ENCODE peak calls at places on chromosomes 13 and 19, in ten cellular contexts. R is stimulated activated CD8-positive, alpha-beta memory T cell treated with anti-CD3 and anti-CD28 coated beads, Interleukin-2, amount 100 ng/mL, for 1 hour; F is effector CD4-positive, alpha-beta T cell; H is osteocyte; A is HuH-7; U is globus pallidus; L is NCI-H446; Q is activated CD4-positive, alpha-beta T cell treated with anti-CD3 and anti-CD28 coated beads, Interleukin-2, amount 50 U/mL, for 1 hour; E is neural crest cell; T is central memory CD8-positive, alpha-beta T cell. D is an unnamed sample.

GRCh38 chr19:3509566-3509989 is 3.5 kb downstream of the FZR1 start:
- DNase-seq in E (no peak), F (no peak), T (no peak), Q (no peak), A (no peak), U (no peak), H (no peak), R (no peak), L (no peak), D (peak)

GRCh38 chr13:108551674-108552073 is 77.7 kb upstream of the MYO16 start:
- DNase-seq in R (no peak), T (no peak), L (no peak), A (no peak), H (no peak), F (no peak), U (no peak), Q (no peak), E (no peak), D (no peak)

GRCh38 chr19:277581-278165 is 13.5 kb downstream of the PLPP2 start:
- DNase-seq in E (peak), Q (no peak), T (no peak), H (peak), U (no peak), F (no peak), A (no peak), L (no peak), R (no peak), D (no peak)

GRCh38 chr13:36353001-36353400 is 6.8 kb upstream of the SPART start:
- DNase-seq in L (no peak), H (no peak), U (no peak), F (no peak), R (no peak), E (no peak), A (no peak), Q (no peak), T (no peak), D (no peak)

GRCh38 chr19:2497186-2497585 is 21.3 kb downstream of the GADD45B start:
- DNase-seq in A (no peak), L (no peak), F (no peak), R (no peak), H (no peak), U (no peak), E (no peak), T (no peak), Q (no peak), D (no peak)

GRCh38 chr13:111460548-111461444 is 140.4 kb downstream of the TEX29 start:
- DNase-seq in F (no peak), A (peak), L (no peak), T (no peak), U (peak), E (peak), R (no peak), Q (no peak), H (no peak), D (peak)

GRCh38 chr19:48799358-48800300 is 11.2 kb downstream of the BCAT2 start:
- DNase-seq in L (no peak), A (no peak), U (no peak), R (no peak), H (no peak), E (no peak), Q (no peak), F (no peak), T (no peak), D (no peak)

GRCh38 chr19:3368848-3369336 is 2.5 kb downstream of the NFIC start:
- DNase-seq in L (no peak), U (no peak), Q (no peak), T (no peak), H (no peak), E (no peak), R (no peak), A (no peak), F (no peak), D (no peak)

GRCh38 chr19:48928164-48929005 is 5.1 kb upstream of the DHDH start:
- DNase-seq in Q (no peak), L (no peak), T (no peak), H (no peak), R (no peak), F (no peak), U (no peak), A (no peak), E (no peak), D (peak)

GRCh38 chr19:13011653-13012389 is 16.5 kb downstream of the NFIX start:
- DNase-seq in L (no peak), U (no peak), T (no peak), E (no peak), Q (no peak), H (no peak), R (no peak), A (no peak), F (no peak), D (no peak)

GRCh38 chr19:12937243-12938053 is 961 bp upstream of the CALR start:
- DNase-seq in U (peak), Q (no peak), L (peak), H (no peak), R (no peak), A (peak), T (no peak), E (peak), F (no peak), D (peak)

GRCh38 chr19:33796164-33797100 is at the start of gene KCTD15:
- DNase-seq in R (no peak), U (no peak), T (no peak), H (no peak), A (peak), L (no peak), E (peak), Q (no peak), F (no peak), D (peak)

GRCh38 chr13:46866150-46866549 is 30.7 kb downstream of the HTR2A start:
- DNase-seq in Q (no peak), H (no peak), A (peak), L (no peak), T (no peak), U (peak), E (peak), F (no peak), R (no peak), D (peak)

GRCh38 chr19:15934332-15935078 is at the start of gene CYP4F11:
- DNase-seq in F (no peak), R (no peak), U (peak), Q (no peak), T (no peak), L (no peak), E (no peak), A (no peak), H (no peak), D (peak)

GRCh38 chr19:32178401-32178800 is 167.0 kb upstream of the ZNF507 start:
- DNase-seq in R (no peak), U (no peak), L (no peak), H (peak), F (no peak), T (no peak), A (no peak), E (no peak), Q (no peak), D (no peak)

GRCh38 chr19:1163934-1164683 is 10.0 kb downstream of the SBNO2 start:
- DNase-seq in E (no peak), L (no peak), U (no peak), R (no peak), Q (no peak), T (no peak), A (no peak), H (no peak), F (no peak), D (no peak)

GRCh38 chr13:113433391-113433916 is 19.8 kb downstream of the ADPRHL1 start:
- DNase-seq in E (no peak), T (no peak), R (no peak), F (no peak), H (no peak), L (no peak), U (no peak), Q (no peak), A (no peak), D (no peak)

GRCh38 chr19:11752244-11752736 is 13.5 kb upstream of the ZNF823 start:
- DNase-seq in R (no peak), H (no peak), T (no peak), F (no peak), U (no peak), E (no peak), L (no peak), A (no peak), Q (no peak), D (no peak)

GRCh38 chr13:66915596-66916185 is 314.4 kb downstream of the PCDH9 start:
- DNase-seq in F (no peak), E (no peak), H (no peak), U (no peak), Q (no peak), L (no peak), R (no peak), T (no peak), A (no peak), D (peak)

GRCh38 chr13:41931337-41931736 is 29.6 kb downstream of the VWA8 start:
- DNase-seq in Q (no peak), L (no peak), T (no peak), F (no peak), U (no peak), E (no peak), R (no peak), A (no peak), H (no peak), D (peak)

GRCh38 chr13:76474356-76474755 is 411.8 kb downstream of the KCTD12 start:
- DNase-seq in Q (no peak), F (no peak), A (no peak), H (no peak), U (no peak), T (no peak), L (no peak), E (no peak), R (no peak), D (no peak)

GRCh38 chr19:45191324-45191845 is 12.8 kb downstream of the BLOC1S3 start:
- DNase-seq in E (no peak), Q (no peak), U (no peak), A (no peak), F (no peak), H (no peak), L (no peak), R (no peak), T (no peak), D (no peak)

GRCh38 chr13:58680115-58680514 is 1048.6 kb downstream of the PCDH17 start:
- DNase-seq in A (no peak), H (no peak), Q (no peak), T (no peak), E (no peak), R (no peak), F (no peak), U (no peak), L (no peak), D (no peak)

GRCh38 chr19:34507414-34508067 is 26.0 kb downstream of the WTIP start:
- DNase-seq in E (no peak), H (peak), T (no peak), L (no peak), R (no peak), F (no peak), U (no peak), A (no peak), Q (no peak), D (no peak)

GRCh38 chr13:77784531-77784930 is 87.0 kb downstream of the SLAIN1 start:
- DNase-seq in T (no peak), A (no peak), Q (no peak), U (no peak), R (no peak), H (no peak), E (no peak), F (no peak), L (no peak), D (no peak)

GRCh38 chr19:19388568-19389555 is 16.6 kb upstream of the GATAD2A start:
- DNase-seq in A (no peak), R (no peak), U (no peak), E (no peak), Q (no peak), L (no peak), T (no peak), H (no peak), F (no peak), D (no peak)

GRCh38 chr13:30679483-30680330 is 55.6 kb upstream of the ALOX5AP start:
- DNase-seq in R (peak), A (no peak), H (no peak), F (no peak), T (no peak), Q (peak), E (no peak), U (no peak), L (no peak), D (peak)

GRCh38 chr13:99227909-99228688 is 27.4 kb downstream of the UBAC2 start:
- DNase-seq in A (no peak), U (no peak), Q (no peak), E (no peak), L (no peak), R (no peak), T (no peak), F (no peak), H (no peak), D (peak)

GRCh38 chr13:33722216-33722900 is 95.6 kb upstream of the RFC3 start:
- DNase-seq in E (no peak), T (no peak), F (no peak), H (no peak), A (no peak), L (no peak), U (no peak), Q (no peak), R (no peak), D (no peak)

GRCh38 chr19:48793271-48793670 is 17.6 kb downstream of the BCAT2 start:
- DNase-seq in T (no peak), U (no peak), H (no peak), E (no peak), L (no peak), Q (no peak), F (no peak), R (no peak), A (no peak), D (no peak)

GRCh38 chr13:33487575-33488243 is 202.2 kb upstream of the STARD13 start:
- DNase-seq in T (no peak), F (no peak), A (peak), L (no peak), U (peak), Q (no peak), H (no peak), E (no peak), R (no peak), D (peak)

GRCh38 chr19:4831351-4832340 is at the start of gene TICAM1:
- DNase-seq in L (no peak), A (peak), R (peak), Q (peak), F (peak), T (peak), U (no peak), E (no peak), H (no peak), D (peak)

GRCh38 chr19:33888665-33889064 is 92.0 kb downstream of the KCTD15 start:
- DNase-seq in L (no peak), F (no peak), Q (no peak), A (no peak), E (no peak), T (no peak), U (no peak), H (no peak), R (no peak), D (no peak)

GRCh38 chr19:55175117-55175867 is 4.8 kb downstream of the SYT5 start:
- DNase-seq in H (no peak), R (no peak), Q (no peak), A (no peak), F (no peak), U (no peak), T (no peak), L (no peak), E (no peak), D (no peak)

GRCh38 chr13:66778461-66778860 is 451.7 kb downstream of the PCDH9 start:
- DNase-seq in H (no peak), T (no peak), A (no peak), U (no peak), F (no peak), L (no peak), R (no peak), E (no peak), Q (no peak), D (no peak)

D was measured in PC-3.